ENCODE peak calls at places on chromosomes 7 and 10, in six cellular contexts. P, Y, F, J, L and O are unnamed samples.

GRCh38 chr7:93218997-93219827 is 7.1 kb downstream of the HEPACAM2 start:
- DNase-seq in P (no peak), J (no peak), F (no peak), Y (no peak), L (no peak), O (no peak)

GRCh38 chr10:1217661-1218060 is 161.5 kb downstream of the WDR37 start:
- DNase-seq in Y (no peak), P (no peak), L (no peak), F (no peak), J (no peak), O (no peak)

GRCh38 chr10:76946268-76946667 is 691.3 kb downstream of the KCNMA1 start:
- DNase-seq in F (no peak), P (no peak), J (peak), L (peak), Y (no peak), O (no peak)

GRCh38 chr10:17685227-17685840 is 41.4 kb downstream of the STAM start:
- DNase-seq in J (no peak), Y (no peak), P (no peak), L (no peak), F (no peak), O (no peak)

GRCh38 chr10:29522038-29522855 is 112.5 kb downstream of the SVIL start:
- DNase-seq in J (peak), F (no peak), Y (no peak), P (no peak), L (peak), O (peak)

GRCh38 chr7:50607524-50608125 is 42.4 kb upstream of the DDC start:
- DNase-seq in F (no peak), L (peak), P (no peak), Y (no peak), J (peak), O (no peak)

GRCh38 chr10:72257051-72257892 is 16.5 kb upstream of the DDIT4 start:
- DNase-seq in P (no peak), J (peak), F (no peak), L (no peak), Y (no peak), O (peak)

GRCh38 chr10:29681700-29682444 is 47.1 kb upstream of the SVIL start:
- DNase-seq in L (no peak), P (no peak), J (no peak), F (no peak), Y (peak), O (no peak)

GRCh38 chr10:61356342-61356741 is 96.8 kb downstream of the TMEM26 start:
- DNase-seq in Y (no peak), P (no peak), J (peak), F (no peak), L (no peak), O (no peak)

GRCh38 chr7:82740246-82740848 is 296.8 kb upstream of the CACNA2D1 start:
- DNase-seq in L (peak), F (peak), P (peak), Y (no peak), J (peak), O (peak)

GRCh38 chr7:106313966-106314365 is 29.2 kb upstream of the NAMPT start:
- DNase-seq in J (no peak), Y (no peak), P (no peak), L (no peak), F (no peak), O (no peak)

GRCh38 chr7:37683263-37684120 is at the start of gene GPR141:
- DNase-seq in L (no peak), P (no peak), Y (no peak), F (no peak), J (no peak), O (no peak)

GRCh38 chr7:49805686-49806085 is 32.2 kb downstream of the VWC2 start:
- DNase-seq in P (no peak), Y (no peak), F (no peak), J (no peak), L (no peak), O (no peak)

GRCh38 chr7:117774943-117775342 is 98.3 kb downstream of the CTTNBP2 start:
- DNase-seq in J (no peak), F (no peak), P (no peak), Y (no peak), L (no peak), O (no peak)

GRCh38 chr10:16384064-16384463 is 52.7 kb upstream of the PTER start:
- DNase-seq in F (no peak), Y (no peak), P (no peak), L (no peak), J (no peak), O (no peak)

GRCh38 chr7:29763266-29763665 is 43.0 kb upstream of the WIPF3 start:
- DNase-seq in F (no peak), L (no peak), Y (no peak), J (no peak), P (no peak), O (no peak)

GRCh38 chr7:52586704-52587103 is 448.7 kb upstream of the POM121L12 start:
- DNase-seq in L (no peak), J (no peak), P (no peak), Y (no peak), F (no peak), O (no peak)

GRCh38 chr10:93219347-93219746 is 145.7 kb downstream of the CYP26A1 start:
- DNase-seq in L (peak), P (no peak), F (no peak), J (no peak), Y (no peak), O (no peak)

GRCh38 chr10:69912584-69912983 is 110.9 kb downstream of the COL13A1 start:
- DNase-seq in F (no peak), Y (no peak), J (no peak), L (no peak), P (no peak), O (no peak)

GRCh38 chr10:8312861-8313260 is 258.4 kb downstream of the GATA3 start:
- DNase-seq in Y (no peak), F (no peak), L (peak), P (no peak), J (no peak), O (no peak)

GRCh38 chr7:105278973-105279687 is 109.6 kb downstream of the SRPK2 start:
- DNase-seq in F (no peak), J (no peak), P (no peak), L (no peak), Y (no peak), O (no peak)

GRCh38 chr10:794382-794956 is 105.0 kb upstream of the DIP2C start:
- DNase-seq in Y (no peak), P (no peak), L (peak), J (peak), F (no peak), O (peak)

GRCh38 chr7:116330961-116331360 is 120.6 kb downstream of the TES start:
- DNase-seq in J (peak), F (no peak), Y (no peak), P (no peak), L (peak), O (no peak)

GRCh38 chr7:90625051-90625450 is 28.9 kb downstream of the CDK14 start:
- DNase-seq in P (no peak), L (peak), F (no peak), J (peak), Y (no peak), O (no peak)

GRCh38 chr10:104641150-104642000 is at the start of gene SORCS3:
- DNase-seq in P (no peak), F (no peak), Y (no peak), J (no peak), L (no peak), O (peak)

GRCh38 chr10:106147050-106147449 is 1017.5 kb downstream of the SORCS1 start:
- DNase-seq in Y (no peak), P (no peak), L (no peak), F (no peak), J (no peak), O (no peak)

GRCh38 chr7:47143344-47143743 is 438.6 kb downstream of the TNS3 start:
- DNase-seq in P (no peak), F (no peak), Y (no peak), L (peak), J (peak), O (no peak)

GRCh38 chr10:32412499-32412853 is 33.5 kb upstream of the CCDC7 start:
- DNase-seq in L (peak), F (no peak), P (no peak), Y (no peak), J (peak), O (no peak)

GRCh38 chr10:70222340-70222794 is 10.9 kb downstream of the PPA1 start:
- DNase-seq in F (no peak), J (no peak), P (no peak), L (peak), Y (no peak), O (no peak)

GRCh38 chr7:149776305-149776704 is 2.9 kb upstream of the ZNF467 start:
- DNase-seq in F (no peak), Y (no peak), J (no peak), L (peak), P (no peak), O (peak)

GRCh38 chr10:14032406-14032998 is 298.2 kb downstream of the FRMD4A start:
- DNase-seq in P (peak), Y (peak), L (no peak), J (peak), F (no peak), O (peak)